ENCODE peak calls at places on chromosomes 11 and 22, in ten cellular contexts. J is prostate gland; G is mucosa of descending colon; T is activated CD4-positive, alpha-beta T cell treated with anti-CD3 and anti-CD28 coated beads for 36 hours; V is T follicular helper cell; U is skeletal muscle cell; R is A549; M is body of pancreas; F is cardiac septum; I is HTR-8/SVneo. L is an unnamed sample.

GRCh38 chr11:73576226-73576625 is 21.7 kb downstream of the FAM168A start:
- DNase-seq in M (no peak), I (no peak), G (no peak), T (no peak), R (no peak), F (no peak), U (no peak), V (no peak), J (no peak), L (no peak)

GRCh38 chr11:108559340-108559739 is 34.2 kb downstream of the EXPH5 start:
- DNase-seq in V (no peak), U (peak), T (no peak), I (peak), F (no peak), G (no peak), M (no peak), R (no peak), J (no peak), L (no peak)

GRCh38 chr22:37581534-37581933 is 1.6 kb upstream of the LGALS2 start:
- DNase-seq in V (no peak), J (peak), M (peak), T (no peak), G (peak), U (no peak), F (no peak), I (no peak), R (no peak), L (no peak)

GRCh38 chr11:96319901-96320656 is 22.9 kb downstream of the MAML2 start:
- DNase-seq in G (no peak), V (no peak), M (no peak), J (no peak), I (no peak), R (no peak), F (no peak), U (no peak), T (no peak), L (no peak)

GRCh38 chr22:36617694-36618522 is 85.6 kb downstream of the CACNG2 start:
- DNase-seq in G (no peak), I (no peak), R (no peak), F (no peak), V (no peak), J (no peak), T (no peak), U (no peak), M (peak), L (no peak)

GRCh38 chr11:113628912-113629311 is 77.2 kb downstream of the TMPRSS5 start:
- DNase-seq in I (no peak), U (no peak), T (no peak), V (no peak), J (no peak), F (no peak), R (no peak), G (no peak), M (peak), L (no peak)

GRCh38 chr11:114132944-114133394 is 73.5 kb downstream of the ZBTB16 start:
- DNase-seq in J (peak), I (no peak), G (peak), V (no peak), R (no peak), F (no peak), U (peak), T (no peak), M (no peak), L (no peak)

GRCh38 chr22:39703890-39704658 is 133.5 kb downstream of the CACNA1I start:
- DNase-seq in T (no peak), V (no peak), U (peak), M (peak), R (no peak), G (peak), F (no peak), I (no peak), J (no peak), L (no peak)

GRCh38 chr11:102669664-102670063 is 35.9 kb downstream of the MMP27 start:
- DNase-seq in I (no peak), M (no peak), J (no peak), G (no peak), U (no peak), V (no peak), T (no peak), R (no peak), F (no peak), L (no peak)

GRCh38 chr11:129625930-129626329 is 189.7 kb upstream of the TMEM45B start:
- DNase-seq in G (no peak), R (no peak), M (no peak), V (no peak), U (no peak), I (no peak), F (no peak), T (no peak), J (no peak), L (no peak)

GRCh38 chr11:27028653-27029052 is 12.0 kb upstream of the BBOX1 start:
- DNase-seq in T (no peak), V (no peak), F (no peak), J (no peak), M (no peak), R (no peak), G (no peak), I (no peak), U (no peak), L (no peak)

GRCh38 chr22:29385748-29386147 is 2.6 kb downstream of the AP1B1 start:
- DNase-seq in R (no peak), F (no peak), V (no peak), M (peak), J (no peak), T (no peak), I (no peak), G (no peak), U (no peak), L (no peak)

GRCh38 chr11:103326070-103326794 is 217.0 kb downstream of the DYNC2H1 start:
- DNase-seq in U (peak), T (peak), M (peak), G (no peak), F (no peak), I (peak), R (peak), V (no peak), J (peak), L (no peak)

GRCh38 chr11:20647976-20648565 is 21.3 kb upstream of the NELL1 start:
- DNase-seq in F (no peak), G (no peak), V (no peak), J (peak), I (peak), U (no peak), M (peak), R (peak), T (peak), L (no peak)

GRCh38 chr22:35966314-35967045 is 62.1 kb downstream of the RBFOX2 start:
- DNase-seq in J (no peak), T (no peak), I (no peak), U (no peak), V (no peak), F (no peak), R (no peak), M (no peak), G (no peak), L (no peak)

GRCh38 chr11:541433-541885 is 4.1 kb downstream of the LRRC56 start:
- DNase-seq in J (no peak), R (no peak), I (no peak), U (no peak), V (no peak), T (no peak), F (no peak), M (no peak), G (peak), L (no peak)

GRCh38 chr11:10350341-10350740 is 45.5 kb downstream of the ADM start:
- DNase-seq in J (no peak), R (peak), G (no peak), T (no peak), I (no peak), U (peak), V (no peak), F (no peak), M (no peak), L (no peak)

GRCh38 chr11:93536346-93536871 is 6.8 kb downstream of the SMCO4 start:
- DNase-seq in T (no peak), U (no peak), J (no peak), I (no peak), F (no peak), G (no peak), V (no peak), M (no peak), R (no peak), L (no peak)

GRCh38 chr11:8219257-8220021 is 44.2 kb downstream of the LMO1 start:
- DNase-seq in R (peak), U (no peak), F (no peak), G (peak), T (peak), J (no peak), M (peak), I (peak), V (no peak), L (no peak)

GRCh38 chr22:25745341-25746011 is 3.5 kb downstream of the MYO18B start:
- DNase-seq in F (peak), M (no peak), J (no peak), I (no peak), T (peak), U (no peak), V (no peak), R (peak), G (no peak), L (no peak)

GRCh38 chr22:42962295-42963230 is 52.4 kb downstream of the PACSIN2 start:
- DNase-seq in V (no peak), J (peak), R (peak), T (no peak), M (peak), U (no peak), F (no peak), I (no peak), G (peak), L (no peak)

GRCh38 chr11:78261367-78261766 is 72.6 kb downstream of the USP35 start:
- DNase-seq in G (no peak), I (no peak), J (no peak), R (no peak), F (no peak), T (no peak), M (no peak), V (no peak), U (no peak), L (no peak)

GRCh38 chr11:119694334-119694733 is 34.7 kb downstream of the NECTIN1 start:
- DNase-seq in G (peak), M (peak), V (no peak), U (no peak), R (peak), T (no peak), F (no peak), J (no peak), I (no peak), L (no peak)

GRCh38 chr11:112380464-112380863 is 119.8 kb upstream of the PLET1 start:
- DNase-seq in R (no peak), I (no peak), U (no peak), T (no peak), J (no peak), G (no peak), V (no peak), M (no peak), F (no peak), L (no peak)

GRCh38 chr11:6828103-6828502 is 17.4 kb upstream of the OR10A5 start:
- DNase-seq in M (no peak), U (no peak), F (no peak), G (no peak), T (no peak), J (no peak), R (no peak), V (no peak), I (no peak), L (no peak)

GRCh38 chr22:29370556-29370955 is 17.8 kb downstream of the AP1B1 start:
- DNase-seq in U (no peak), T (no peak), G (no peak), R (no peak), I (no peak), M (no peak), J (no peak), F (no peak), V (no peak), L (no peak)

GRCh38 chr22:29030016-29030617 is 31.5 kb downstream of the C22orf31 start:
- DNase-seq in F (no peak), R (no peak), I (no peak), J (no peak), U (peak), V (no peak), M (peak), G (no peak), T (peak), L (no peak)

GRCh38 chr22:27223317-27224177 is 566.2 kb downstream of the MIAT start:
- DNase-seq in V (no peak), G (no peak), T (peak), U (peak), I (peak), F (no peak), R (peak), M (no peak), J (no peak), L (no peak)

GRCh38 chr11:11148104-11148509 is 204.9 kb downstream of the CSNK2A3 start:
- DNase-seq in I (peak), U (peak), J (peak), M (peak), R (peak), F (peak), T (peak), V (no peak), G (peak), L (no peak)

GRCh38 chr11:69361048-69361447 is 67.1 kb downstream of the MYEOV start:
- DNase-seq in M (no peak), V (no peak), R (no peak), F (peak), G (no peak), U (no peak), J (no peak), I (no peak), T (peak), L (no peak)

GRCh38 chr11:82927264-82927880 is 25.8 kb downstream of the DDIAS start:
- DNase-seq in F (no peak), U (peak), G (no peak), T (peak), J (peak), M (no peak), V (no peak), I (peak), R (peak), L (peak)

GRCh38 chr11:82229346-82229745 is 504.3 kb downstream of the FAM181B start:
- DNase-seq in F (no peak), M (no peak), J (no peak), U (no peak), V (no peak), R (peak), G (no peak), I (no peak), T (no peak), L (no peak)

GRCh38 chr22:36356708-36357694 is 30.8 kb downstream of the MYH9 start:
- DNase-seq in U (no peak), I (no peak), J (no peak), R (no peak), G (no peak), T (peak), M (no peak), F (no peak), V (no peak), L (no peak)

GRCh38 chr11:111718436-111719325 is 47.5 kb downstream of the PPP2R1B start:
- DNase-seq in G (no peak), R (peak), V (no peak), T (no peak), F (no peak), U (peak), J (peak), M (no peak), I (peak), L (no peak)

GRCh38 chr22:49951986-49952896 is 8.3 kb upstream of the PIM3 start:
- DNase-seq in I (peak), M (no peak), T (no peak), R (peak), J (no peak), F (no peak), G (no peak), V (no peak), U (no peak), L (no peak)

GRCh38 chr22:43878079-43878795 is 13.6 kb downstream of the PNPLA5 start:
- DNase-seq in V (no peak), U (no peak), R (no peak), I (no peak), G (no peak), F (no peak), T (no peak), J (no peak), M (peak), L (no peak)

GRCh38 chr11:12433571-12434061 is 56.2 kb downstream of the PARVA start:
- DNase-seq in G (no peak), I (no peak), J (no peak), R (no peak), U (peak), V (no peak), M (no peak), F (no peak), T (no peak), L (no peak)

L was measured in T-helper 22 cell.